ENCODE peak calls at places on chromosomes 2 and 18, in five cellular contexts. A, K, P, O and J are unnamed samples.

GRCh38 chr2:55932843-55933242 is 9.3 kb upstream of the EFEMP1 start:
- DNase-seq in A (no peak), P (no peak), O (no peak), K (no peak), J (no peak)

GRCh38 chr2:31580321-31581117 is at the start of gene SRD5A2:
- DNase-seq in P (no peak), O (peak), A (no peak), K (peak), J (no peak)

GRCh38 chr2:178731300-178731699 is 75.9 kb downstream of the TTN start:
- DNase-seq in O (no peak), K (no peak), P (no peak), A (no peak), J (no peak)

GRCh38 chr18:78100189-78100588 is 850.5 kb downstream of the GALR1 start:
- DNase-seq in A (no peak), P (no peak), O (no peak), K (no peak), J (no peak)

GRCh38 chr2:101524811-101525430 is 50.0 kb upstream of the RFX8 start:
- DNase-seq in P (no peak), O (no peak), A (no peak), K (no peak), J (no peak)

GRCh38 chr2:18149660-18150246 is 271.3 kb downstream of the KCNS3 start:
- DNase-seq in O (peak), P (peak), K (no peak), A (peak), J (no peak)

GRCh38 chr2:218286570-218287459 is 5.5 kb downstream of the TMBIM1 start:
- DNase-seq in O (peak), P (peak), K (peak), A (peak), J (peak)

GRCh38 chr2:12982149-12982584 is 265.4 kb downstream of the TRIB2 start:
- DNase-seq in P (no peak), K (no peak), O (peak), A (no peak), J (no peak)

GRCh38 chr2:57080035-57080434 is 896.2 kb downstream of the CCDC85A start:
- DNase-seq in P (no peak), A (no peak), K (no peak), O (no peak), J (no peak)

GRCh38 chr18:57437782-57438668 is 2.9 kb downstream of the ONECUT2 start:
- DNase-seq in O (peak), A (peak), P (no peak), K (peak), J (no peak)

GRCh38 chr18:76491801-76492668 is 3.0 kb downstream of the ZNF516 start:
- DNase-seq in P (no peak), A (peak), K (peak), O (peak), J (no peak)

GRCh38 chr2:238155051-238155760 is 3.6 kb upstream of the ERFE start:
- DNase-seq in P (no peak), O (no peak), A (no peak), K (no peak), J (no peak)

GRCh38 chr18:50970006-50970405 is 2.2 kb downstream of the ELAC1 start:
- DNase-seq in O (no peak), A (no peak), K (no peak), P (no peak), J (no peak)

GRCh38 chr2:1472350-1472749 is 59.1 kb downstream of the TPO start:
- DNase-seq in O (no peak), P (no peak), A (no peak), K (no peak), J (no peak)

GRCh38 chr2:20218331-20219320 is 6.3 kb downstream of the SDC1 start:
- DNase-seq in A (no peak), O (no peak), P (no peak), K (no peak), J (no peak)

GRCh38 chr2:240884745-240885144 is 11.2 kb downstream of the MAB21L4 start:
- DNase-seq in O (no peak), A (no peak), P (no peak), K (no peak), J (no peak)

GRCh38 chr2:197894751-197895274 is 90.4 kb downstream of the PLCL1 start:
- DNase-seq in O (no peak), K (no peak), A (no peak), P (no peak), J (no peak)

GRCh38 chr2:65545818-65546217 is 113.4 kb upstream of the SPRED2 start:
- DNase-seq in A (peak), P (no peak), K (no peak), O (no peak), J (no peak)

GRCh38 chr18:48781041-48781989 is 169.4 kb downstream of the SMAD7 start:
- DNase-seq in K (no peak), P (peak), O (peak), A (peak), J (no peak)

GRCh38 chr2:88857951-88858406 is 166.5 kb downstream of the RPIA start:
- DNase-seq in K (no peak), P (no peak), O (no peak), A (no peak), J (no peak)

GRCh38 chr18:21105936-21106335 is 5.7 kb downstream of the ROCK1 start:
- DNase-seq in P (no peak), K (no peak), A (no peak), O (no peak), J (no peak)

GRCh38 chr2:178397002-178397605 is 53.9 kb downstream of the PRKRA start:
- DNase-seq in O (peak), A (peak), P (peak), K (no peak), J (no peak)

GRCh38 chr2:100957971-100958653 is 44.0 kb upstream of the RPL31 start:
- DNase-seq in P (no peak), K (no peak), O (no peak), A (peak), J (no peak)

GRCh38 chr2:189982777-189983394 is 79.6 kb downstream of the MSTN start:
- DNase-seq in K (no peak), P (peak), O (peak), A (no peak), J (no peak)

GRCh38 chr2:88959480-88960204 is 268.2 kb downstream of the RPIA start:
- DNase-seq in A (no peak), P (peak), O (no peak), K (no peak), J (no peak)

GRCh38 chr18:7170292-7170691 is 52.7 kb upstream of the LAMA1 start:
- DNase-seq in A (no peak), P (no peak), K (no peak), O (no peak), J (no peak)

GRCh38 chr18:8847900-8848299 is 142.5 kb downstream of the MTCL1 start:
- DNase-seq in A (no peak), P (no peak), K (no peak), O (no peak), J (no peak)

GRCh38 chr2:157874997-157875719 is 972 bp downstream of the ACVR1 start:
- DNase-seq in O (peak), P (peak), A (peak), K (peak), J (no peak)

GRCh38 chr2:233386382-233387041 is 32.2 kb downstream of the DGKD start:
- DNase-seq in A (no peak), O (no peak), K (no peak), P (no peak), J (no peak)
- H3K27ac ChIP-seq in A (no peak), O (no peak), K (no peak), P (no peak), J (no peak)

GRCh38 chr2:200258881-200259576 is 47.5 kb upstream of the SPATS2L start:
- DNase-seq in O (no peak), A (no peak), K (no peak), P (no peak), J (no peak)
- H2AFZ ChIP-seq in O (no peak), A (no peak), K (peak), P (no peak), J (no peak)

GRCh38 chr2:8542381-8543064 is 139.3 kb upstream of the ID2 start:
- DNase-seq in P (no peak), K (peak), A (no peak), O (no peak), J (peak)
- H3K27ac ChIP-seq in P (no peak), K (no peak), A (no peak), O (peak), J (peak)

GRCh38 chr2:165016772-165017411 is 61.6 kb upstream of the SLC38A11 start:
- DNase-seq in O (peak), P (no peak), A (peak), K (peak), J (peak)

GRCh38 chr2:165018207-165018606 is 62.9 kb upstream of the SLC38A11 start:
- DNase-seq in P (no peak), K (peak), O (peak), A (no peak), J (no peak)

DNA sequence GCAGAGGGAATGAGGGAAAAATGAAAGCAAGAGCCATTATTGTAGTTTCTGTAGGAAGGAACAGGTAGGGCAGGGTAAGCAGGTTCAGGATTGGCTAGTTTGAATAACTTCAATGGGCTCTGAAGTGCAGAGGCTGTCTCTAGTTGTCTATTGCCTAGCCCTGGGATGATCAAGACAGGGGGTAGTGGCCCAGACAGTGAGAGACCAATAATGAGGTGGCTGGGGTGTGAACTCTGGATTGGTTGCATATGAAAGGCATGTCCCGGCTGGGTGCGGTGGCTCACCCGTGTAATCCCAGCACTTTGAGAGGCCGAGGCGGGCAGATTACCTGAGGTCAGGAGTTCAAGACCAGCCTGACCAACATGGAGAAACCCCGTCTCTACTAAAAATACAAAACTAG is 67.5 kb upstream of the SLC38A11 start:
- DNase-seq in P (no peak), O (no peak), A (no peak), K (no peak), J (no peak)
- H2AFZ ChIP-seq in P (no peak), O (no peak), A (no peak), K (no peak), J (no peak)